ENCODE peak calls at places on chromosomes 3 and 15, in ten cellular contexts. I, Z, Q, L, D, C, M, T, Y and O are unnamed samples.

GRCh38 chr3:13192471-13193213 is 119.4 kb upstream of the IQSEC1 start:
- DNase-seq in Y (no peak), M (no peak), I (no peak), T (peak; percentile 6), Z (no peak), L (no peak), Q (no peak), C (no peak), D (peak; percentile 35), O (no peak)

GRCh38 chr3:187841552-187841951 is 96.3 kb upstream of the BCL6 start:
- DNase-seq in Q (peak; percentile 49), Y (no peak), M (no peak), L (no peak), D (no peak), I (peak; percentile 53), C (no peak), T (peak; percentile 17), Z (no peak), O (no peak)

GRCh38 chr3:16059081-16059537 is 115.4 kb upstream of the GALNT15 start:
- DNase-seq in L (no peak), I (no peak), C (no peak), M (peak; percentile 17), Y (no peak), D (no peak), Z (no peak), Q (no peak), T (peak; percentile 39), O (no peak)

GRCh38 chr15:40846846-40847224 is 3.0 kb downstream of the SPINT1 start:
- DNase-seq in Z (no peak), T (no peak), Q (no peak), I (no peak), D (no peak), L (no peak), C (no peak), M (no peak), Y (no peak), O (no peak)

GRCh38 chr3:175020101-175020500 is 161.0 kb downstream of the NAALADL2 start:
- DNase-seq in T (peak; percentile 55), C (no peak), Z (no peak), L (no peak), I (no peak), Q (no peak), D (no peak), Y (no peak), M (no peak), O (no peak)

GRCh38 chr3:144677118-144677517 is 705.5 kb downstream of the DIPK2A start:
- DNase-seq in T (peak; percentile 5), Y (no peak), I (no peak), D (no peak), L (no peak), Q (no peak), Z (no peak), M (no peak), C (no peak), O (no peak)

GRCh38 chr3:53665606-53666005 is 171.2 kb downstream of the CACNA1D start:
- DNase-seq in I (no peak), C (no peak), Y (no peak), T (no peak), M (no peak), L (no peak), Z (no peak), Q (no peak), D (no peak), O (no peak)

GRCh38 chr15:42576776-42577175 is 1.4 kb downstream of the STARD9 start:
- DNase-seq in L (no peak), C (no peak), M (no peak), T (no peak), D (no peak), I (no peak), Y (no peak), Q (no peak), Z (no peak), O (no peak)

GRCh38 chr3:15815696-15816095 is 17.9 kb upstream of the ANKRD28 start:
- DNase-seq in Z (no peak), I (no peak), T (peak; percentile 88), Q (no peak), D (peak; percentile 30), L (no peak), C (no peak), Y (no peak), M (no peak), O (no peak)

GRCh38 chr3:197963019-197963637 is 3.1 kb downstream of the LMLN start:
- DNase-seq in I (no peak), T (no peak), Q (no peak), Y (no peak), D (no peak), L (no peak), Z (no peak), C (no peak), M (no peak), O (no peak)

GRCh38 chr15:82570721-82571519 is 30.7 kb upstream of the RPS17 start:
- DNase-seq in Z (no peak), M (peak; percentile 12), Q (no peak), D (no peak), I (no peak), T (peak; percentile 70), Y (no peak), L (no peak), C (no peak), O (no peak)

GRCh38 chr3:101725890-101726275 is 1.5 kb downstream of the CEP97 start:
- DNase-seq in I (no peak), Z (no peak), L (no peak), Y (no peak), C (no peak), T (no peak), D (no peak), M (no peak), Q (no peak), O (no peak)

GRCh38 chr3:101721650-101721917 is 2.8 kb upstream of the CEP97 start:
- DNase-seq in I (no peak), L (no peak), Y (no peak), Q (no peak), M (no peak), T (no peak), D (no peak), C (no peak), Z (no peak), O (no peak)

GRCh38 chr3:101725192-101725889 is 927 bp downstream of the CEP97 start:
- DNase-seq in L (peak; percentile 3), Q (no peak), I (no peak), Z (no peak), T (peak; percentile 5), M (peak; percentile 24), C (peak; percentile 18), Y (no peak), D (no peak), O (no peak)

GRCh38 chr3:101722394-101723173 is 1.8 kb upstream of the CEP97 start:
- DNase-seq in Y (no peak), M (no peak), T (no peak), Q (no peak), Z (peak; percentile 78), C (peak; percentile 67), D (no peak), L (no peak), I (no peak), O (no peak)

DNA sequence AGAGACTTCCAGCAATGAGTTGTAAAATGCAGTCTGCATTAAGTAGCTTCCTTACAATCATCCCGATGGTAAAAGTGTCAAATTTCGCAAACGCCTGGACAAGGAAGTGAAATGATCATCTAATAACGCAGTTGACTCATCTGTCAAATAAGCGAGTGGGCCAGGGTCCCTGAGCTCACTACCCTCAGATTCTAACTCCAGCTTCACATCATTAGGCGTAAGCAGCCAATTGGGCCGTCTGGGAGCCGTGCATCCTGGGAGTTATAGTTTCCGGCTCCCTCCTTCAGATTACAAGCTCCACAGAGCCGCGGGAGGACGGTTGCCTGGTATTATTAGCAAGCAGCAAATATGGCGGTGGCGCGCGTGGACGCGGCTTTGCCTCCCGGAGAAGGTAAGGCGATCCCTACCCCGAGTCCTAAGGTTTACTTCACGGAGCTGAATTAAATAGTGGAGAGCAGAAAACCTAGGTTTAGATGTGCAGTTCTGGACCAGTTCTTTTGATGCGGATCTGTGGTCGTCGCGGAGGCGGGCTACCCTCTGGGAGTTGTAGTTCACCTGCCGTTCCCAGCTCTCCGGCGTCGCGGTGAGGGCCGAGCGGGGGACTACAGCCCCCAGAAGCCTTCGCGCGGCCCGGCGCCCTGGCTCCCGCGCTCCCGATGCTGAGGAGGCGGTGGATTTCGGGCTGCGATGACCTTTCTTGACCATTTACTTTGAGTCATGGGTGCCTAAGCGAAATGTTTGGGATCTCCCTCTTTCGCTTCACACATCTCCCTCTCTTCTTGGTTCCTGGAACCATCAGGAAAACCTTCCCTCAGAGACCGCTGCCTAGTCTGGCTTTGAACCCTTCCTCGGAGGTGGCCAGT is at the start of gene CEP97:
- DNase-seq in C (peak; percentile 95), Y (peak; percentile 92), I (peak; percentile 93), D (peak; percentile 87), L (peak; percentile 67), Q (peak; percentile 87), M (peak; percentile 83), Z (peak; percentile 78), T (peak; percentile 90), O (peak; percentile 93)
- TF ChIP-seq CTCF in C (no peak), Y (no peak), I (no peak), D (no peak), L (no peak), Q (no peak), M (no peak), Z (no peak), T (no peak), O (no peak)

DNA sequence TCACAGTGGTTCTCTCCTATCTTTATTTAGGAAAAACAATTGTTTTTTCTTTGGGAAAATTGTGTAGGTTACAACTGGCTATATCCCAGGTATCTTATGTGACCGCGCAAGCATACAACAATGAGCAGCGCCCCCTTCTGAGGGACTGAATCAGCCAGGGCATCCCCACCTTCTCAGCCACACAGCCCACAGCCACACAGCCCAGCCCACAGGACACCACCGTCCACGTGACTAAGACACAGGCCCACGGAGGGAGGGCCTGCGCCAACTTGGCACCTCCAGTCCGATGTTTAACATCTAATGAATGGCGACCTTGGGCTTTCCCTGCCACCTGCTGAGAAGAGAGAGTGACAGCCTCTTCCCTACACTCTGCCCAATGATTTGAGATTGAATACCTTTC is 68.1 kb downstream of the ATP10A start:
- DNase-seq in Q (no peak), Y (peak; percentile 40), Z (no peak), C (no peak), I (no peak), T (no peak), D (no peak), L (no peak), M (no peak), O (no peak)
- H3K4me3 ChIP-seq in Q (no peak overlapping the region), Y (no peak overlapping the region), Z (no peak overlapping the region), C (no peak overlapping the region), I (no peak overlapping the region), T (no peak overlapping the region), D (no peak overlapping the region), L (no peak overlapping the region), M (no peak overlapping the region), O (no peak overlapping the region)

DNA sequence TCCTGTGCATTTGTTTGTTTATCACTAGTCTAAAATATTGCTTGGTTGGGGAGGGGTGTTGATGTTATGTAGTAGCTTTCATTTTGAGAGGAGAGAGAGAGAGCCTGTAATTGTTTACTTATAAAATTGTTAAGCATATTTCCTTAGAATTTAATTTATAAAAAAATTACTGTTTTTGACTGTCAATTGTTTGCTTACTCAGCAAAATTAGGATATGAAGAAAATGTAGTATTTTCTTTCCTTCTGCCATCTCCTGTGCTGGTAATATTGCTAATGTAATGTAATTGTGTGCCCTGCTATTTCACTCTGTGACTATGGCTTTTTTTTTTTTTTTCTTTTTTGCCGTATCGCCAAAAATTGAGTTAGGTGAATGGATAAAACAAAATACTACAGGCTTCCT is 3.5 kb downstream of the U2SURP start:
- DNase-seq in M (no peak), Z (no peak), I (no peak), T (no peak), L (no peak), D (no peak), Q (no peak), C (no peak), Y (no peak), O (no peak)
- H3K27ac ChIP-seq in M (no peak overlapping the region), Z (no peak overlapping the region), I (no peak overlapping the region), T (no peak overlapping the region), L (no peak overlapping the region), D (no peak overlapping the region), Q (no peak overlapping the region), C (no peak overlapping the region), Y (no peak overlapping the region), O (no peak overlapping the region)

GRCh38 chr15:58611731-58612676 is 137.5 kb downstream of the ADAM10 start:
- DNase-seq in D (no peak), L (no peak), C (no peak), I (no peak), Q (no peak), M (no peak), T (peak; percentile 28), Z (no peak), Y (no peak), O (no peak)
- TF ChIP-seq CTCF in D (no peak), L (no peak), C (no peak), I (no peak), Q (no peak), M (no peak), T (no peak), Z (no peak), Y (no peak), O (no peak)